ENCODE peak calls at places on chromosomes 12 and 14, in ten cellular contexts. F, R, U, E, P, G, B, D, C and K are unnamed samples.

GRCh38 chr12:93877446-93877845 is 200.3 kb downstream of the CRADD start:
- DNase-seq in B (no peak), P (no peak), R (no peak), E (no peak), U (no peak), D (no peak), G (no peak), F (no peak), C (no peak), K (peak; percentile 26)

GRCh38 chr14:97074860-97075259 is 277.7 kb downstream of the VRK1 start:
- DNase-seq in P (no peak), R (no peak), E (no peak), U (no peak), F (no peak), B (no peak), G (no peak), C (no peak), D (no peak), K (no peak)

GRCh38 chr12:68469136-68469535 is 137.0 kb upstream of the MDM1 start:
- DNase-seq in R (no peak), U (no peak), E (no peak), D (no peak), F (no peak), P (no peak), C (no peak), G (no peak), B (no peak), K (no peak)

GRCh38 chr14:55911794-55912193 is 206.4 kb upstream of the PELI2 start:
- DNase-seq in G (no peak), F (no peak), U (no peak), C (no peak), R (no peak), P (peak; percentile 34), B (no peak), D (no peak), E (no peak), K (no peak)

GRCh38 chr14:89429206-89430091 is 12.4 kb upstream of the FOXN3 start:
- DNase-seq in P (no peak), U (no peak), R (no peak), B (no peak), D (no peak), E (no peak), C (no peak), F (no peak), G (peak; percentile 31), K (no peak)

GRCh38 chr12:119631930-119632678 is 35.8 kb upstream of the PRKAB1 start:
- DNase-seq in F (no peak), G (no peak), B (no peak), C (no peak), D (no peak), E (no peak), R (no peak), U (no peak), P (no peak), K (no peak)

GRCh38 chr14:38774162-38774561 is 328.9 kb downstream of the SEC23A start:
- DNase-seq in E (no peak), P (no peak), U (no peak), D (no peak), R (no peak), G (no peak), C (no peak), B (no peak), F (no peak), K (no peak)

GRCh38 chr14:36988989-36989388 is 183.4 kb downstream of the SLC25A21 start:
- DNase-seq in E (no peak), B (no peak), P (no peak), D (no peak), R (no peak), U (no peak), F (no peak), C (no peak), G (no peak), K (no peak)

GRCh38 chr12:67827820-67828383 is 161.3 kb upstream of the IFNG-AS1 start:
- DNase-seq in F (no peak), P (peak; percentile 89), C (peak; percentile 40), U (peak; percentile 40), E (peak; percentile 24), D (no peak), R (no peak), B (peak; percentile 74), G (peak; percentile 32), K (no peak)

GRCh38 chr12:119668315-119668651 is 350 bp downstream of the PRKAB1 start:
- DNase-seq in U (no peak), G (no peak), D (no peak), P (no peak), R (no peak), C (no peak), B (no peak), F (no peak), E (no peak), K (no peak)

GRCh38 chr14:80037349-80037748 is 174.0 kb downstream of the DIO2 start:
- DNase-seq in R (no peak), C (no peak), F (no peak), B (no peak), G (no peak), E (no peak), U (no peak), P (no peak), D (no peak), K (no peak)

DNA sequence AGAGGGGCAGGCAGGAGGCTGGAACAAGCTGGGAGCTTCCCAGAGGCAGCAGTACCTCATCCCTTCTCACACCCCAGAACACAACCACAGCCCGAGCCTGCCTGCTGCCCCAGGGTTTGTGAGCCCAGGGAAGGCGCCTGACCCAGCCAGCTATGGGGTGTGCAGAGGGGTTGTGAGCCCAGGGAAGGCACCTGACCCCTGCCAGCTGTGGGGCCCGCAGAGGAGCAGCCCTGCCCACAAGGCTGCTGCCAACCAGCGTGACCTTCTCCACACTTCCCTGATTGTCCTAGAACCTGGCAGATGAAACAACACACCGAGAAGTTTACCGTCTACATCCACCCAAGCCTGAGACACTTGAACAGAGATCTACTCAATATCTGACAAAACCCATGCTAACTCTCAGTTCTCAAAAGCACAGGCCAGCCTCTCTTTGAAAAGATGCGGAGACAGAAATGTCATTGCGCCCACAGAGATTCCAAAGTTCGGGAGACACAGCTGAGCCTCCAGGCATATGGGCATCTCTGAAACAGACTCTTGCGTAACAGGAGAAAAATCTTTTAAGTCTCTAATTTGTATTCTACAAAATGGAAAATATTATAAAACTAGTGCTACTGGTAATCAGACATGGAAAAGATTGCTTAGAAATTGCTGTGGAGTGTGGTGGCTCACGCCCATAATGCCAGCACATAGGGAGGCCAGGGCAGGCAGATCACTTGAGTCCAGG is 47.3 kb downstream of the SFSWAP start:
- DNase-seq in R (no peak), E (no peak), D (no peak), F (no peak), U (peak; percentile 30), B (no peak), G (no peak), C (no peak), P (no peak), K (no peak)
- H3K36me3 ChIP-seq in R (no peaks in the 10 kb centered on the region), E (peaks cover 73% of the 10 kb centered on the region), D (peaks cover 96% of the 10 kb centered on the region), F (peaks cover 33% of the 10 kb centered on the region), U (peaks cover 100% of the 10 kb centered on the region), B (no peaks in the 10 kb centered on the region), G (peaks cover 4% of the 10 kb centered on the region), C (peaks cover 33% of the 10 kb centered on the region), P (peaks cover 44% of the 10 kb centered on the region), K (peaks cover 50% of the 10 kb centered on the region)

DNA sequence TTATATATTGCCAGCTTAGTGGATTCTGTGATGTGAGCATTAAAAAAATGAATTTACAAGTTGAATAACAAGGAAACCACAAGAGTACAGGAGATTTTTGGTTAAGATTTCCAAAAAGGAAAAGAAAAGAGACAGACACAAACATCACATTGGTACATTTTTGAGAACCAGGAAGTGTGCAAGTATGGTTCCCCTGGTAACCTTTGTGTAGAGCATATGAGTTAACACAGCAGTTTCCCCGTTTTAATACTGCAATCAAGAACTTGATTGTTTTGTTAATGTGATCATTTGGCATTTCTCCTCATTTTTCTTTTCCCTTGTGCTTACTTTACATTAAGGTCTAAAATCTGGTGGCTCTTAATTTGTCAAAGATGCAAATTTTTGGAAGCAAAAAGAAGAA is 490.4 kb upstream of the ATP2B1 start:
- DNase-seq in E (no peak), B (no peak), R (no peak), U (no peak), G (no peak), F (no peak), D (no peak), C (no peak), P (peak; percentile 51), K (no peak)
- H3K27ac ChIP-seq in E (no peak overlapping the region), B (no peak overlapping the region), R (no peak overlapping the region), U (no peak overlapping the region), G (no peak overlapping the region), F (no peak overlapping the region), D (no peak overlapping the region), C (no peak overlapping the region), P (no peak overlapping the region), K (no peak overlapping the region)

DNA sequence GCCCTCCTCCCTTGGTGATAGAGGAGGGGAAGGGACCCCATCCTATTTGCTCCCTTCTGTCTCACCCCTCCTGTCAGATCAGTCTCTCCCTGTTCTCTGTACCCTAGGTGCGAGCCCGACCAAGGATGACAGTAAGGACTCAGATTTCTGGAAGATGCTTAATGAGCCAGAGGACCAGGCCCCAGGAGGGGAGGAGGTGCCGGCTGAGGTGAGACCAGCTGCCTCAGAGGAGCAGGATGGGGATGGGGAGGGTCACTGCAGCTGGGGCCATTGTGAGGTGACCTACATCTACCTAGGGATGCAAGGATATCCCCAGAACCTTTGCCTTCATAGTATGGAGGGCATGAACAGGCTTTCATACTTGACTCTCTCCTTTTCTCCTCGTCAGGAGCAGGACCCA is 22.2 kb downstream of the AGAP2 start:
- DNase-seq in G (no peak), P (no peak), R (no peak), U (no peak), F (no peak), E (no peak), B (no peak), C (no peak), D (no peak), K (no peak)
- H3K36me3 ChIP-seq in G (no peaks in the 10 kb centered on the region), P (peaks cover 17% of the 10 kb centered on the region), R (no peaks in the 10 kb centered on the region), U (peaks cover 97% of the 10 kb centered on the region), F (no peaks in the 10 kb centered on the region), E (peaks cover 64% of the 10 kb centered on the region), B (no peaks in the 10 kb centered on the region), C (peaks cover 14% of the 10 kb centered on the region), D (peaks cover 95% of the 10 kb centered on the region), K (peaks cover 56% of the 10 kb centered on the region)

GRCh38 chr12:66187822-66188221 is 1.2 kb upstream of the IRAK3 start:
- DNase-seq in D (no peak), B (no peak), G (no peak), U (no peak), R (no peak), F (no peak), P (no peak), E (no peak), C (no peak), K (no peak)

GRCh38 chr12:66191547-66192126 is 2.6 kb downstream of the IRAK3 start:
- DNase-seq in P (no peak), B (no peak), D (no peak), G (no peak), F (no peak), E (no peak), R (no peak), U (no peak), C (no peak), K (no peak)

GRCh38 chr12:66188584-66189475 is at the start of gene IRAK3:
- DNase-seq in F (peak; percentile 9), G (peak; percentile 83), C (peak; percentile 70), P (peak; percentile 83), B (peak; percentile 80), R (peak; percentile 79), U (peak; percentile 83), E (peak; percentile 90), D (peak; percentile 86), K (peak; percentile 89)

GRCh38 chr12:66189476-66189823 is 436 bp downstream of the IRAK3 start:
- DNase-seq in R (no peak), G (no peak), E (no peak), B (no peak), F (no peak), U (no peak), P (peak; percentile 46), C (no peak), D (no peak), K (no peak)

GRCh38 chr12:66190519-66191406 is 1.7 kb downstream of the IRAK3 start:
- DNase-seq in D (no peak), E (no peak), G (no peak), P (peak; percentile 45), R (no peak), U (no peak), B (no peak), C (no peak), F (no peak), K (no peak)
- H3K27ac ChIP-seq in D (peak overlapping the region; percentile 94), E (peak overlapping the region; percentile 71), G (peak overlapping the region; percentile 77), P (no peak overlapping the region), R (no peak overlapping the region), U (no peak overlapping the region), B (peak overlapping the region; percentile 85), C (no peak overlapping the region), F (no peak overlapping the region), K (no peak overlapping the region)